ENCODE peak calls at places on chromosome 1, in four cellular contexts. D, X, M and I are unnamed samples. For H3K36me3, the result is how much of the 10 kb centered on the place peaks cover.

GRCh38 chr1:244636488-244637259 is 16.3 kb upstream of the DESI2 start:
- DNase-seq in D (no peak), X (no peak), M (no peak), I (no peak)

GRCh38 chr1:38783659-38784229 is 75.8 kb downstream of the RRAGC start:
- DNase-seq in D (peak), X (no peak), M (no peak), I (no peak)

GRCh38 chr1:93056649-93057048 is 22.4 kb upstream of the MTF2 start:
- DNase-seq in D (no peak), X (no peak), M (no peak), I (no peak)

GRCh38 chr1:186164773-186165172 is 210.3 kb downstream of the TPR start:
- DNase-seq in D (no peak), X (no peak), M (peak), I (no peak)

GRCh38 chr1:47997289-47998200 is at the start of gene TRABD2B:
- DNase-seq in D (peak), X (peak), M (peak), I (peak)

GRCh38 chr1:243745361-243745760 is 104.7 kb downstream of the AKT3 start:
- DNase-seq in D (no peak), X (no peak), M (peak), I (no peak)

GRCh38 chr1:64320470-64320869 is 117.0 kb downstream of the UBE2U start:
- DNase-seq in D (no peak), X (no peak), M (peak), I (peak)

GRCh38 chr1:151716771-151717631 is at the start of gene CELF3:
- DNase-seq in D (no peak), X (no peak), M (no peak), I (peak)

GRCh38 chr1:109793089-109793485 is 29.4 kb upstream of the EPS8L3 start:
- DNase-seq in D (no peak), X (no peak), M (no peak), I (no peak)

GRCh38 chr1:37307907-37308570 is 166.3 kb upstream of the ZC3H12A start:
- DNase-seq in D (no peak), X (no peak), M (no peak), I (no peak)

GRCh38 chr1:244761279-244761678 is 74.2 kb upstream of the COX20 start:
- DNase-seq in D (no peak), X (no peak), M (no peak), I (no peak)

GRCh38 chr1:37892151-37893047 is 33.0 kb upstream of the MTF1 start:
- DNase-seq in D (no peak), X (no peak), M (no peak), I (no peak)

GRCh38 chr1:32186077-32186476 is 6.6 kb downstream of the TXLNA start:
- DNase-seq in D (no peak), X (no peak), M (no peak), I (no peak)
- H3K36me3 ChIP-seq in D (half or more), X (under half), M (half or more), I (under half)

DNA sequence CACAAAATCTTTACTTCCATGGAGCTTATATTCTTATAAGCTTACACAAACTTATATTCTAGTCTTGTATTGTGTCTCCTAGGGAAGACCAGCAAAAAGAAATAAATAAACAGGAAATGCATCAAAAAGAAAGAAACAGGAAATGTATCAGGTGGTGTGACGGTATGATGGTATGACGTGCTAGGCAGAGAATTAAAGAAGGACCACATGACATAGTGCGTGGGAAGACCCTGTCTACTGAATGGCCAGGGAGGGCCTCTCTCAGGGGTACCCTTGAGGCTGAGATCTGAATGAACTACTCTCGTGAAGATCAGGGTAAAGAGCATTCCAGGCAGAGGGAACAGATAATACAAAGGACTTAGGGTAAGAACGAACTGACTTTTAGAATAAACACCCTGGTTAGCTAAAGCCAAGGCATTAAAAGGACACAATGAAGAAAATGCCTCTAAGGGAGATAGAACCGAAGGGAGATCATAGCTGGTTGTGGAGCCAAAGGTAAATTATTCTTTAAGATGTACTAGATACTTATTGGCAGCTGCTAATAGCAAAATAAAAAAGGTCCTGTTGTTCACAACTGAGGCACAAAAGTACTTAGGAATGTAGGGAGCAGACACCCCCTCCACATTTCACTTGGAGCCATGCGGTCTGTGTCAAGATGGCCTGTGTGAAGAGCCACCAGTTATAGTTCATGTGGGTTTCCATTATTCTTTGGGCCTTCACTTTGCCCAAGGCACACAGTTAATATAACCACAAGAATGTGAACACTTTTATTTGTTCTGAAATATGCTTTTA is 15.8 kb upstream of the WDR26 start:
- DNase-seq in D (no peak), X (no peak), M (no peak), I (no peak)
- TF ChIP-seq CTCF in D (no peak), X (no peak), M (no peak), I (no peak)

DNA sequence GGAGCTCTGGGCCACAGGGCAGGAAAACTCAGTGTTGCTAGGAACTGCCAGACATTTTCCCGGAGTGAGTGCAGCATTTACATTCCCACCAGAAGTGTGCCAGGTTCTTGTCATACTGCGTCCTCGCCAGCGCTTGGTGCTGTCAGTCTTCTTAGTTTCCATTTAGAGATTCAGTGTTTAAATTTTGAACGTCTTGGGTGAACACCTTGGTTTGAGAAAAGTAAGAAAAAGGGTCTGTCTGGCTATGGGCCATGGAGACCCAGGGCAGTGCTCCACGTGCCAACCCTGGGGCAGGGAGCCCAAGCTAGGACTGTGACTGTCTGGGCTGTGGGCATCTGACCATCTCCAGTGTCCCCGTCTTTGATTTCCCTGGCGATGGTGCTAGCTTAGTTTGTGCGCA is 16.0 kb downstream of the IBA57 start:
- DNase-seq in D (no peak), X (no peak), M (no peak), I (no peak)
- H3K36me3 ChIP-seq in D (under half), X (under half), M (under half), I (under half)

GRCh38 chr1:179142889-179143299 is 61.0 kb downstream of the TOR3A start:
- DNase-seq in D (peak), X (no peak), M (peak), I (no peak)

GRCh38 chr1:179143332-179143731 is 61.5 kb downstream of the TOR3A start:
- DNase-seq in D (no peak), X (no peak), M (peak), I (no peak)

GRCh38 chr1:179141592-179142244 is 59.8 kb downstream of the TOR3A start:
- DNase-seq in D (no peak), X (no peak), M (peak), I (no peak)

DNA sequence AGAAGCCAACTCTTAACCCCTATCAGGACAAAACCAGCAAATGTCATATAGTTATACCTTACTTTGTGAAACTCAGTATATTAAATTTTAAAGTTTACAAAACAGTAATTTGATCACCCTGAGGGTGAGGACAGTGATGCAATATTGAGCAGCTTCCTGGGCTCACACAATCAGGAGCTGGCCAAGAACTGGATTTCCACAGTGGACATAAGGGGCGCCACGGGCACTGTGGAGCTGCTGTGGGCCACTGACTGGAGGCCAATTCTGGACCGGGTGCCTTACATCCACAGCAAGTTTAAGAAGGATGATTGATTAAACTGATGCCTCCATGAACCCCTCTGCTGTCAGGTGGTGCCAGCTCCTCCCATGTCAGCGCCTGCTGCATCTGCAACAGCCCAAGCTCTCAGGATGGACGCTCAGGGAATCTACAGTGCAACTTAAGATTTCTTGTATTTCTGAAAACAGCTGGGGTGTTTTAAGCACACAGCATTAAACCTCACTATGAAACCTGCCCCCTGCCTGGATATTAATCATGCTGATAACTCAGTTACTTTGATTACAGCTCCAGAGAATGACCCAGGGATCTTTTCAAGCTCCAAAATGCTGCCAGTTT is 55.9 kb downstream of the TOR3A start:
- DNase-seq in D (no peak), X (no peak), M (no peak), I (no peak)
- TF ChIP-seq CTCF in D (no peak), X (no peak), M (no peak), I (no peak)